ENCODE peak calls at places on chromosomes 16 and 17, in four cellular contexts. Z is fibroblast of the aortic adventitia, E is A549, A is AG04450. T is an unnamed sample.

GRCh38 chr17:16945513-16946201 is 26.3 kb downstream of the TNFRSF13B start:
- DNase-seq in E (no peak), A (no peak), Z (no peak), T (no peak)

GRCh38 chr17:68437979-68438877 is 19.1 kb downstream of the WIPI1 start:
- DNase-seq in Z (peak; percentile 53), E (no peak), A (no peak), T (peak; percentile 16)

GRCh38 chr16:75621170-75621477 is 2.0 kb downstream of the ADAT1 start:
- DNase-seq in Z (peak; percentile 64), E (peak; percentile 49), A (no peak), T (peak; percentile 65)

GRCh38 chr16:67460168-67460567 is 20.8 kb downstream of the ATP6V0D1 start:
- DNase-seq in E (no peak), A (no peak), Z (no peak), T (no peak)

GRCh38 chr16:66660422-66661209 is 35.9 kb downstream of the CMTM4 start:
- DNase-seq in Z (peak; percentile 82), A (peak; percentile 41), E (peak; percentile 72), T (peak; percentile 86)

GRCh38 chr17:79065105-79065670 is 9.4 kb upstream of the ENGASE start:
- DNase-seq in A (no peak), Z (peak; percentile 52), E (peak; percentile 57), T (no peak)

GRCh38 chr16:1206326-1206725 is 18.7 kb downstream of the TPSG1 start:
- DNase-seq in A (no peak), Z (no peak), E (no peak), T (no peak)

GRCh38 chr16:89401641-89402445 is 88.5 kb downstream of the ANKRD11 start:
- DNase-seq in A (no peak), E (no peak), Z (peak; percentile 75), T (peak; percentile 70)

GRCh38 chr17:18129041-18129502 is 20.5 kb downstream of the MYO15A start:
- DNase-seq in E (no peak), Z (peak; percentile 57), A (peak; percentile 34), T (peak; percentile 49)

GRCh38 chr17:10243905-10244844 is 45.8 kb upstream of the GAS7 start:
- DNase-seq in E (no peak), A (no peak), Z (peak; percentile 62), T (peak; percentile 2)

GRCh38 chr17:4249452-4250029 is 14.2 kb downstream of the ANKFY1 start:
- DNase-seq in A (no peak), E (peak; percentile 78), Z (peak; percentile 68), T (peak; percentile 39)

GRCh38 chr16:65002265-65002664 is 119.6 kb downstream of the CDH11 start:
- DNase-seq in A (no peak), E (no peak), Z (peak; percentile 88), T (peak; percentile 41)

GRCh38 chr17:2598166-2598565 is 4.7 kb downstream of the PAFAH1B1 start:
- DNase-seq in A (no peak), Z (peak; percentile 83), E (no peak), T (peak; percentile 70)

GRCh38 chr17:47810200-47810821 is 11.3 kb downstream of the OSBPL7 start:
- DNase-seq in E (peak; percentile 75), A (peak; percentile 36), Z (peak; percentile 85), T (peak; percentile 91)

GRCh38 chr16:83847371-83848225 is 39.8 kb downstream of the HSBP1 start:
- DNase-seq in A (no peak), Z (no peak), E (no peak), T (no peak)

GRCh38 chr16:67442581-67443255 is 11.8 kb downstream of the HSD11B2 start:
- DNase-seq in E (no peak), Z (no peak), A (no peak), T (no peak)

GRCh38 chr17:81484195-81484979 is 28.2 kb downstream of the ACTG1 start:
- DNase-seq in Z (peak; percentile 77), E (peak; percentile 80), A (no peak), T (peak; percentile 73)
- H3K4me3 ChIP-seq in Z (peak overlapping the region; percentile 57), E (peak overlapping the region; percentile 37), A (peak overlapping the region; percentile 56), T (peak overlapping the region; percentile 19)

GRCh38 chr16:27356794-27357193 is 43.0 kb downstream of the IL4R start:
- DNase-seq in Z (no peak), E (no peak), A (no peak), T (no peak)

GRCh38 chr16:27359051-27359450 is 42.9 kb upstream of the IL21R start:
- DNase-seq in A (no peak), Z (no peak), E (no peak), T (no peak)

GRCh38 chr16:27352026-27352425 is 38.3 kb downstream of the IL4R start:
- DNase-seq in E (no peak), A (no peak), Z (no peak), T (no peak)

GRCh38 chr16:27353853-27354252 is 40.1 kb downstream of the IL4R start:
- DNase-seq in Z (no peak), A (no peak), E (no peak), T (no peak)

GRCh38 chr16:27355610-27356009 is 41.8 kb downstream of the IL4R start:
- DNase-seq in A (no peak), Z (peak; percentile 32), E (no peak), T (no peak)
- TF ChIP-seq CTCF in A (peak; percentile 25), Z (peak; percentile 34), E (peak; percentile 21), T (peak; percentile 52)

GRCh38 chr16:13070268-13070667 is 168.9 kb downstream of the SHISA9 start:
- DNase-seq in E (no peak), A (no peak), Z (no peak), T (no peak)
- H3K4me3 ChIP-seq in E (no peak overlapping the region), A (no peak overlapping the region), Z (no peak overlapping the region), T (no peak overlapping the region)

DNA sequence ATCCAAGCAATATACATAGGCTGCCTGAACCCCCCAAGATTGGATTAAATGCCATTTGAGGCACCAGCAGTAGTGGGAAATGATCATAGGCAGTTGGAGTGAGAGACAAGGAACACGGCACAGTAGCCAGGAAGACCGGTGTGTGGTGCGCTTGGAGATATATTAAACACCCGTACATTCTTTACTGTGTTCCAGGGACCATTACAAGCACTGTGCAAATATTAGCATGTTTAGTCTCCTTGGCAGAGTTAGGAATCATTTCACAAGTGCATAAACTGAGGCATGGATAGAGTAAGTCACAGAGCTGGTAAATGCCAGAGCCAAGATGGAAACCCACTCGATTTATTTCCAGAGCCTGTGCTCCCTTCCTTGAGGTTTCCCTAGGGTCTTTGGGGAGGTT is 31.1 kb upstream of the TNRC6A start:
- DNase-seq in E (no peak), A (no peak), Z (no peak), T (no peak)
- TF ChIP-seq CTCF in E (no peak), A (no peak), Z (no peak), T (no peak)

GRCh38 chr16:3950343-3951193 is 70.1 kb upstream of the CREBBP start:
- DNase-seq in Z (peak; percentile 99), E (no peak), A (peak; percentile 93), T (peak; percentile 94)
- H3K4me3 ChIP-seq in Z (peak overlapping the region; percentile 62), E (no peak overlapping the region), A (peak overlapping the region; percentile 54), T (no peak overlapping the region)

GRCh38 chr17:49603720-49604119 is 28.0 kb downstream of the NXPH3 start:
- DNase-seq in E (no peak), Z (peak; percentile 33), A (no peak), T (no peak)
- TF ChIP-seq CTCF in E (no peak), Z (peak; percentile 43), A (peak; percentile 13), T (peak; percentile 11)

DNA sequence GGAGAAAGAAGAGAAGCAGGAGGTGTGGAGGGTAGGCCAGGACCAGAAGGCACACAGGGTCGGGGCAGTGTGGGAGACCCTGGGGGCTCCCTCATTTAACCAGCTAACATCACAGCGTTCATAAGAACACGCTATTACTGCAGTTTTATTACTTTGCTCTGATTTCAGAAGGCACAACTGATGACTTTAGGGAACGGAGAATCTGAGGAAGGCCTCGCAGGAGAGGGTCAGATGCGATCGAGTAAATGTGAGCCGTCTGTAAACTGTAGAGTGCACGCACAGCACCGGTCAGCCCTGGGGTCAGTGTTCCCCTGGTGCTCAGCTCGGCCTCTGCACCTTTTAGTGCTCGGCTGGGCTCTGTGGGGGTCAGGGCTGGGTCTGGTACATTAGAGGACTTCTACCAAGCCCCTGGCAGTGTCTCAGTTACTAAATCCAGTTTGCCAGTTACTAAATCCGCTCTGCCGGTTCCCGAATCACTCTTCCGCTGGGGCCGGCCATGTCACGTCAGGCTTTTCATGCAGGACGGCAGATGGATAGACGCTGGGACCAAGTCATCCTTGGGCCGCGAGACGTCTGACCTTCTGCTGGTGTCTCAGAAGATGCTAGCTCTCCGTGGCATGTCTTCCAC is 325.9 kb downstream of the SEC14L1 start:
- DNase-seq in E (no peak), A (no peak), Z (no peak), T (no peak)
- H3K4me3 ChIP-seq in E (no peak overlapping the region), A (no peak overlapping the region), Z (no peak overlapping the region), T (no peak overlapping the region)

DNA sequence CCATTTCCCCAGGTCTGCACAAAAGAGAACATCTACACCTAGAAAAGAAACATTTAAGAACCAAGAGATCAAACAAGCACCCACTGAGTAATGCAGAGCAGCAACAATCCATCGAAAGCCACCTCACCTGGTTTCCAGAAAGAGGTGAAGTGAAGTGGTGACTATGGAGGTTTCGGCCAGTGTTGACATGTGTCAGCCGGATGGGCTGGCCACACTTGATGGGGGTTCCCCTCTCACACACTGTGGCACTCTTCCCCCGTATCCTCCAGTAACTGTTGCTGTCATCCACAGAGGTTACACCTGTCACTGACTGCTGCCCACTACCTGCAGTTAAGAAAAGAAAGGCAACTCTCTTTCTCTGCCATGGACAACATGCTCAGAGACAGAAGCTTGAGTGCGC is 6.5 kb downstream of the SDF2 start:
- DNase-seq in A (no peak), Z (no peak), E (no peak), T (no peak)
- TF ChIP-seq CTCF in A (no peak), Z (no peak), E (no peak), T (no peak)

DNA sequence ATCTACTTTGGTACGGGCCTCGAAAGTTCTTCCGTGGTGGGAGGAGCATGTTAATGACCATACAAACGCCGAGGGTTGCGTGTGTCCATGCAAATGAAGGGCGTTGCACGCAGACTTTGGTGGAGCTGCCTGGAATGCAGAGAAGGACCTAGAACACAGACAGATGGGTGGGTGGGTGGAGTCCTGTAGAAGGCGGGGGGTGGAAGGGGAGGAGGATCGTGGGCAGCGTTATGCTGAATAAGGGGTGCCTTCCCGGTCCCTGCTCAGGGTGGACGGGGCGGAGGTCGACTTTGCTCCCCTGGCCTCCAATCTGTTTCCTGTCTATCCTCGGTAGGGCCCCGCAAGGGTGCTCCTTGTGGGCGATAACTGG is 795 bp upstream of the PAQR4 start:
- DNase-seq in A (no peak), Z (no peak), E (no peak), T (no peak)
- H3K4me3 ChIP-seq in A (no peak overlapping the region), Z (no peak overlapping the region), E (peak overlapping the region; percentile 97), T (no peak overlapping the region)

T was measured in astrocyte of the spinal cord.